ENCODE peak calls at places on chromosomes 12 and 14, in seven cellular contexts. R is HepG2, P is heart right ventricle, L is A549, G is cardiac muscle cell, Q is tibial artery, I is adrenal gland. Y is an unnamed sample.

GRCh38 chr12:109727039-109727723 is 13.6 kb downstream of the FAM222A start:
- DNase-seq in R (peak; percentile 89), P (no peak), L (no peak), G (no peak), Q (no peak), I (peak; percentile 38), Y (peak; percentile 94)

GRCh38 chr12:93577222-93577621 is 4.7 kb downstream of the SOCS2 start:
- DNase-seq in R (no peak), P (no peak), L (no peak), G (no peak), Q (no peak), I (no peak), Y (no peak)

GRCh38 chr12:94149781-94150482 is 1.6 kb downstream of the PLXNC1 start:
- DNase-seq in R (no peak), P (peak; percentile 38), L (peak; percentile 21), G (peak; percentile 72), Q (peak; percentile 45), I (peak; percentile 37), Y (peak; percentile 58)

GRCh38 chr14:69956970-69957369 is 77.8 kb downstream of the SMOC1 start:
- DNase-seq in R (no peak), P (no peak), L (no peak), G (no peak), Q (no peak), I (no peak), Y (no peak)

GRCh38 chr14:100525615-100526014 is 61.6 kb downstream of the BEGAIN start:
- DNase-seq in R (no peak), P (no peak), L (no peak), G (no peak), Q (no peak), I (peak; percentile 17), Y (no peak)

GRCh38 chr14:23372509-23372908 is at the start of gene IL25:
- DNase-seq in R (no peak), P (no peak), L (no peak), G (no peak), Q (no peak), I (no peak), Y (no peak)

GRCh38 chr14:78446807-78447206 is 276.6 kb downstream of the NRXN3 start:
- DNase-seq in R (no peak), P (no peak), L (no peak), G (peak; percentile 73), Q (no peak), I (no peak), Y (no peak)

GRCh38 chr14:52692248-52692962 is 3.0 kb downstream of the ERO1A start:
- DNase-seq in R (no peak), P (no peak), L (no peak), G (no peak), Q (no peak), I (peak; percentile 28), Y (no peak)

GRCh38 chr12:111304642-111305071 is 64.2 kb downstream of the PHETA1 start:
- DNase-seq in R (no peak), P (no peak), L (peak; percentile 69), G (no peak), Q (no peak), I (no peak), Y (no peak)

GRCh38 chr12:71642264-71642663 is 21.4 kb downstream of the ZFC3H1 start:
- DNase-seq in R (no peak), P (no peak), L (no peak), G (no peak), Q (no peak), I (no peak), Y (no peak)

GRCh38 chr12:9776795-9777194 is 16.1 kb upstream of the CD69 start:
- DNase-seq in R (no peak), P (no peak), L (no peak), G (no peak), Q (no peak), I (no peak), Y (no peak)

GRCh38 chr14:29999013-29999539 is 71.4 kb upstream of the PRKD1 start:
- DNase-seq in R (no peak), P (no peak), L (no peak), G (no peak), Q (no peak), I (no peak), Y (no peak)

GRCh38 chr14:101454229-101454628 is 107.1 kb upstream of the DIO3 start:
- DNase-seq in R (no peak), P (no peak), L (no peak), G (no peak), Q (no peak), I (no peak), Y (peak; percentile 1)

GRCh38 chr14:20989464-20989786 is 355 bp upstream of the METTL17 start:
- DNase-seq in R (no peak), P (no peak), L (no peak), G (no peak), Q (no peak), I (no peak), Y (no peak)

GRCh38 chr12:12047682-12048081 is 23.1 kb upstream of the BCL2L14 start:
- DNase-seq in R (no peak), P (no peak), L (no peak), G (no peak), Q (no peak), I (no peak), Y (no peak)

GRCh38 chr14:22472935-22473854 is 115.8 kb downstream of the DAD1 start:
- DNase-seq in R (peak; percentile 56), P (no peak), L (peak; percentile 56), G (peak; percentile 60), Q (peak; percentile 53), I (peak; percentile 50), Y (peak; percentile 67)

GRCh38 chr14:99891900-99892299 is 98.7 kb downstream of the EML1 start:
- DNase-seq in R (no peak), P (no peak), L (no peak), G (no peak), Q (no peak), I (no peak), Y (no peak)

GRCh38 chr14:73661872-73662271 is 17.1 kb downstream of the DNAL1 start:
- DNase-seq in R (no peak), P (no peak), L (no peak), G (no peak), Q (no peak), I (no peak), Y (no peak)

GRCh38 chr14:73666583-73666982 is 21.8 kb downstream of the DNAL1 start:
- DNase-seq in R (no peak), P (no peak), L (no peak), G (no peak), Q (no peak), I (no peak), Y (no peak)

GRCh38 chr14:73662439-73663056 is 17.8 kb downstream of the DNAL1 start:
- DNase-seq in R (peak; percentile 60), P (no peak), L (peak; percentile 90), G (no peak), Q (peak; percentile 55), I (peak; percentile 67), Y (no peak)

GRCh38 chr14:73663548-73664212 is 18.9 kb downstream of the DNAL1 start:
- DNase-seq in R (peak; percentile 81), P (no peak), L (no peak), G (peak; percentile 0), Q (no peak), I (no peak), Y (no peak)

DNA sequence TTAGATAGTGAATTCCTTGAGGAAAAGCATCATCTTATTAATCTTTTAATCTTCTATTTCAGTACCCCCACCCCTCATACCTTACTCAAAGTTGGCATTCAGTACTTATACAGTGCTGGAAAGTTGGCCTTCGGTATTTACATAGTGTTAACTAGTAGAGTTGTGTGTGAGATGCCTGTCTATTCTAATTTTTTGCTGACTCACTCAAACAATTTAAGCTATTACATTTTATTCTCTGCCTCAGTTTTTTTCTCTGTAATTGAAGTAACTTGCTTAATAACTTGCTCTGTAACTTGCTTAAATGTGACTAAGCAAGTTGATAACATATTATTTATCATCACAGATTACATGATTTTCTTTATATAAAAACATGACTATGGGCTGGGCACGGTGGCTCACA is 20.3 kb downstream of the DNAL1 start:
- DNase-seq in R (no peak), P (no peak), L (no peak), G (no peak), Q (no peak), I (no peak), Y (no peak)
- H3K27ac ChIP-seq in R (no peak overlapping the region), P (no peak overlapping the region), L (peak overlapping the region; percentile 62), G (no peak overlapping the region), Q (no peak overlapping the region), I (no peak overlapping the region), Y (no peak overlapping the region)

GRCh38 chr14:76810953-76811400 is 1.7 kb downstream of the ANGEL1 start:
- DNase-seq in R (peak; percentile 80), P (no peak), L (peak; percentile 37), G (peak; percentile 19), Q (no peak), I (peak; percentile 51), Y (peak; percentile 45)

GRCh38 chr14:76810525-76810924 is 2.2 kb downstream of the ANGEL1 start:
- DNase-seq in R (no peak), P (no peak), L (no peak), G (no peak), Q (no peak), I (no peak), Y (no peak)

GRCh38 chr14:76812093-76812421 is 625 bp downstream of the ANGEL1 start:
- DNase-seq in R (no peak), P (no peak), L (no peak), G (no peak), Q (no peak), I (no peak), Y (no peak)

GRCh38 chr14:76812422-76813383 is at the start of gene ANGEL1:
- DNase-seq in R (peak; percentile 80), P (peak; percentile 97), L (peak; percentile 96), G (peak; percentile 94), Q (peak; percentile 93), I (peak; percentile 98), Y (peak; percentile 91)

DNA sequence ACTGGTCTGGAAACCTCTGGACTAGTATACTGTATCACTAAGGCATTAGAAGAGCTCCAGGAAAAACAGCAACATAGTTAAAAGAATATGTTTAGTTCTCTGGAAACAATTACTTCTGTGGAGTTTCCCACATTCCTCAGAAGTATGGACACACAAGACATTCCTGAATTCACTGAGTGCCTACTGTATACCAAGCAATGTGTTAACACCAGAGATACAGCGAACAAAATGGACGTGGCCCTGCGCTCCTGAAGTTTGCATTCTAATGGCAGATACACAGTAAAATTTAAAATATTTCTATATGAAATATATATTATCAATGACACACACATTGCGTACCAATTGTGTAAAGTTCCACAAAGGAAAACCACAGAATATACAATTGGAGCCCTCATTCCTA is 1.1 kb downstream of the ANGEL1 start:
- DNase-seq in R (no peak), P (no peak), L (no peak), G (no peak), Q (no peak), I (no peak), Y (no peak)
- H3K4me3 ChIP-seq in R (peak overlapping the region; percentile 87), P (peak overlapping the region; percentile 96), L (peak overlapping the region; percentile 70), G (peak overlapping the region; percentile 60), Q (peak overlapping the region; percentile 98), I (no peak overlapping the region), Y (peak overlapping the region; percentile 87)

GRCh38 chr12:52900896-52901714 is 3.8 kb downstream of the KRT8 start:
- DNase-seq in R (peak; percentile 34), P (no peak), L (no peak), G (no peak), Q (no peak), I (no peak), Y (no peak)
- H3K27ac ChIP-seq in R (peak overlapping the region; percentile 2), P (no peak overlapping the region), L (peak overlapping the region; percentile 91), G (peak overlapping the region; percentile 46), Q (no peak overlapping the region), I (no peak overlapping the region), Y (no peak overlapping the region)

DNA sequence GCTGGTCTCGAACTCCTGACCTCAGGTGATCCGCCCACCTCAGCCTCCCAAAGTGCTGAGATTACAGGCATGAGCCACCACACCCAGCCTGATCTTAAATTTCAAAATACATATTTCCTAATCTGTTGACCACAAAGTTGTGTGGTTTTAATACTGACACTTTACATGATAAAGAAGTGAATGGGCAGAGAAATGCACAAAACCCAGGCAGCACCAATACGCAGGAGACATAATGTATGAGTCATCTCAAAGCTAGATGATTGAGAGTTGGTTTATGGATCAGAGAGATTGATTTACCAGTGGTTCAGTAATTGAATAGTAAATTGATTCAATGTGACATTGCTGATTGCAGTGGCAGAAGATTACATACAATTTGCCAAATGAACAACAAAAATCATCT is 19.2 kb upstream of the PPP2R5E start:
- DNase-seq in R (no peak), P (no peak), L (no peak), G (no peak), Q (no peak), I (no peak), Y (no peak)
- H3K4me3 ChIP-seq in R (no peak overlapping the region), P (no peak overlapping the region), L (no peak overlapping the region), G (no peak overlapping the region), Q (no peak overlapping the region), I (no peak overlapping the region), Y (no peak overlapping the region)